ENCODE peak calls at places on chromosomes 13 and 19, in four cellular contexts. K, E, Q and V are unnamed samples.
A peak's percentile ranks its signal among the peaks of the same experiment; 100 is the strongest.

GRCh38 chr13:29721766-29722165 is 126.3 kb upstream of the SLC7A1 start:
- DNase-seq in K (no peak), E (no peak), Q (no peak), V (peak; percentile 11)

GRCh38 chr19:18856385-18857126 is 24.8 kb downstream of the UPF1 start:
- DNase-seq in K (peak; percentile 50), E (peak; percentile 80), Q (no peak), V (peak; percentile 33)

GRCh38 chr13:87810920-87811344 is 139.8 kb downstream of the SLITRK5 start:
- DNase-seq in K (no peak), E (no peak), Q (no peak), V (no peak)

GRCh38 chr13:42373048-42373812 is 101.3 kb downstream of the AKAP11 start:
- DNase-seq in K (no peak), E (no peak), Q (no peak), V (no peak)

GRCh38 chr19:3683866-3684816 is 16.1 kb downstream of the PIP5K1C start:
- DNase-seq in K (no peak), E (no peak), Q (peak; percentile 31), V (peak; percentile 23)

GRCh38 chr19:18364826-18365528 is 21.0 kb upstream of the GDF15 start:
- DNase-seq in K (peak; percentile 84), E (peak; percentile 31), Q (peak; percentile 100), V (peak; percentile 99)

GRCh38 chr19:58476498-58477015 is 405 bp downstream of the ZNF446 start:
- DNase-seq in K (peak; percentile 38), E (peak; percentile 41), Q (no peak), V (peak; percentile 30)

GRCh38 chr13:76707360-76707759 is 178.8 kb downstream of the KCTD12 start:
- DNase-seq in K (no peak), E (no peak), Q (peak; percentile 78), V (peak; percentile 19)

GRCh38 chr13:110711778-110712070 is 1.8 kb upstream of the ING1 start:
- DNase-seq in K (no peak), E (peak; percentile 10), Q (no peak), V (peak; percentile 49)

GRCh38 chr13:111965466-111966214 is 101.3 kb upstream of the SOX1 start:
- DNase-seq in K (no peak), E (no peak), Q (no peak), V (no peak)

GRCh38 chr19:35712910-35713845 is 4.6 kb upstream of the KMT2B start:
- DNase-seq in K (no peak), E (no peak), Q (no peak), V (no peak)

GRCh38 chr19:36081894-36082293 is 27.2 kb downstream of the WDR62 start:
- DNase-seq in K (no peak), E (no peak), Q (no peak), V (peak; percentile 18)

GRCh38 chr13:36804588-36804987 is 14.4 kb upstream of the RFXAP start:
- DNase-seq in K (no peak), E (no peak), Q (no peak), V (no peak)

GRCh38 chr13:97125051-97125809 is 96.9 kb upstream of the MBNL2 start:
- DNase-seq in K (peak; percentile 77), E (peak; percentile 52), Q (peak; percentile 74), V (peak; percentile 69)

GRCh38 chr13:24148414-24149305 is 11.9 kb upstream of the SPATA13 start:
- DNase-seq in K (no peak), E (no peak), Q (peak; percentile 99), V (peak; percentile 99)

GRCh38 chr13:112626761-112627160 is 38.8 kb upstream of the TUBGCP3 start:
- DNase-seq in K (no peak), E (no peak), Q (no peak), V (no peak)

GRCh38 chr13:113089693-113090414 is 15.7 kb upstream of the F7 start:
- DNase-seq in K (peak; percentile 4), E (no peak), Q (no peak), V (no peak)

GRCh38 chr19:35901854-35902661 is at the start of gene HCST:
- DNase-seq in K (no peak), E (peak; percentile 24), Q (peak; percentile 22), V (peak; percentile 61)

GRCh38 chr13:78032132-78032531 is 113.5 kb upstream of the EDNRB start:
- DNase-seq in K (no peak), E (no peak), Q (no peak), V (no peak)

GRCh38 chr13:22316494-22317025 is 645.7 kb downstream of the FGF9 start:
- DNase-seq in K (no peak), E (no peak), Q (no peak), V (no peak)

GRCh38 chr13:101474419-101474957 is 22.0 kb downstream of the ITGBL1 start:
- DNase-seq in K (no peak), E (peak; percentile 54), Q (peak; percentile 91), V (peak; percentile 62)

GRCh38 chr13:100100115-100100879 is 11.4 kb downstream of the PCCA start:
- DNase-seq in K (no peak), E (peak; percentile 17), Q (peak; percentile 87), V (peak; percentile 95)